ENCODE peak calls at places on chromosome 5, in five cellular contexts. One of them, this sample, is unnamed.

GRCh38 chr5:62341783-62342475 is 35.9 kb downstream of the KIF2A start:
- DNase-seq in HCT116: no peak
- DNase-seq in fibroblast of lung: no peak
- DNase-seq in suprapubic skin: no peak
- DNase-seq in cardiac muscle cell: no peak
- DNase-seq in this sample: no peak

GRCh38 chr5:112691758-112692157 is 45.9 kb upstream of the APC start:
- DNase-seq in HCT116: no peak
- DNase-seq in fibroblast of lung: peak
- DNase-seq in suprapubic skin: no peak
- DNase-seq in cardiac muscle cell: no peak
- DNase-seq in this sample: no peak

GRCh38 chr5:1298723-1299510 is 4.0 kb upstream of the TERT start:
- DNase-seq in HCT116: no peak
- DNase-seq in fibroblast of lung: no peak
- DNase-seq in suprapubic skin: peak
- DNase-seq in cardiac muscle cell: no peak
- DNase-seq in this sample: no peak

GRCh38 chr5:89293849-89294248 is 410.9 kb upstream of the MEF2C start:
- DNase-seq in HCT116: no peak
- DNase-seq in fibroblast of lung: peak
- DNase-seq in suprapubic skin: no peak
- DNase-seq in cardiac muscle cell: no peak
- DNase-seq in this sample: no peak

GRCh38 chr5:132747693-132748440 is 641 bp downstream of the CCNI2 start:
- DNase-seq in HCT116: no peak
- DNase-seq in fibroblast of lung: no peak
- DNase-seq in suprapubic skin: no peak
- DNase-seq in cardiac muscle cell: peak
- DNase-seq in this sample: no peak

GRCh38 chr5:109354761-109355160 is 55.0 kb downstream of the PJA2 start:
- DNase-seq in HCT116: no peak
- DNase-seq in fibroblast of lung: no peak
- DNase-seq in suprapubic skin: no peak
- DNase-seq in cardiac muscle cell: peak
- DNase-seq in this sample: peak

GRCh38 chr5:38497946-38498345 is 58.5 kb downstream of the LIFR start:
- DNase-seq in HCT116: peak
- DNase-seq in fibroblast of lung: peak
- DNase-seq in suprapubic skin: no peak
- DNase-seq in cardiac muscle cell: no peak
- DNase-seq in this sample: peak

GRCh38 chr5:16372493-16372892 is 93.1 kb downstream of the ZNF622 start:
- DNase-seq in HCT116: no peak
- DNase-seq in fibroblast of lung: no peak
- DNase-seq in suprapubic skin: no peak
- DNase-seq in cardiac muscle cell: no peak
- DNase-seq in this sample: no peak

GRCh38 chr5:64161420-64161819 is 4.2 kb upstream of the RNF180 start:
- DNase-seq in HCT116: no peak
- DNase-seq in fibroblast of lung: no peak
- DNase-seq in suprapubic skin: no peak
- DNase-seq in cardiac muscle cell: no peak
- DNase-seq in this sample: no peak

DNA sequence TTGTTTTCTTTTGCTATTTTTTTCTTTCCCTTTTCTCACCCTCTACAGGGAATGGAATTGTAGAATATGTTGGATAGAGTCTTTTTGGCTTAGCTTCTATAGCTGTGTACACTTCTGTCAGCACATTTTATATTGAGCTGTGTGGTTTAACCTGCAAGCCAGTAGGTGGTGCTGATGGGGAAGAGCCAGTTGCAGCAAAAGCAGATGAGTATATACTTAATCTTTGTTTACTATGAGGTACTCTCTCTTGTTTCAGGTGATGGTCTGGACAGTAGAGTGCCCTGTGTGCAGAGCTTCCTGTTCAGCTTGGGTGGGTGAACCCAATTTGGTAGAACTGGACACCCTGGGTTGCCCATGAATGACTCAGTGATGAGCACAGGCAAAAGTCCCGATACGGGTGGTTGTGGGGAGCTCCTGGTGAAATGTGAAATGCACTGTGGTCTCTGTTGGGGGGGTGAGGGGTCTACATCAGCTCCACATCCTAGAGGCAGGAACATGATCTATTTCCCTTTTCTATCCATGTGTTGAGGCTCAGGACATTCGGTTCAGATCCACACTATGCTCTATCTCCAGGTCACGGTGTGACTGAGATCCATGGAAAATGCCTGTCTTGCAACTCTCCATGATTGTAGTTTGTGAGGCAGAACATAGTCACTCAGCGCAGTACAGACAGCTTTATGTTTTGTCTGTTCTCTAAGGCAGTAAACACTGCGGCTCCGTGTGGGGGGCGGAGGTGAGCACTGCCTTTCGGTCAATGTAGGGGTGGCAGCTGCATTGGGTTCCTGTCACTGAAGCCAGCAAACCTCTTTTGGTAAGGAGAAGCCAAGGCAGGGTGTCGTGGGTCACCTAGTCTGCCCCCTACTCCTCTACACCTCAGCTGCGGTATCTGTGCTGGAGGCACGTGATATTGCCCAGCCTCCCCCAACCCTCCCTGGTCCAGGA is 353.2 kb downstream of the PRR16 start:
- DNase-seq in HCT116: no peak
- DNase-seq in fibroblast of lung: peak
- DNase-seq in suprapubic skin: no peak
- DNase-seq in cardiac muscle cell: peak
- DNase-seq in this sample: no peak
- H3K4me3 ChIP-seq in HCT116: no peak
- H3K4me3 ChIP-seq in fibroblast of lung: no peak
- H3K4me3 ChIP-seq in suprapubic skin: no peak
- H3K4me3 ChIP-seq in cardiac muscle cell: no peak
- H3K4me3 ChIP-seq in this sample: no peak

DNA sequence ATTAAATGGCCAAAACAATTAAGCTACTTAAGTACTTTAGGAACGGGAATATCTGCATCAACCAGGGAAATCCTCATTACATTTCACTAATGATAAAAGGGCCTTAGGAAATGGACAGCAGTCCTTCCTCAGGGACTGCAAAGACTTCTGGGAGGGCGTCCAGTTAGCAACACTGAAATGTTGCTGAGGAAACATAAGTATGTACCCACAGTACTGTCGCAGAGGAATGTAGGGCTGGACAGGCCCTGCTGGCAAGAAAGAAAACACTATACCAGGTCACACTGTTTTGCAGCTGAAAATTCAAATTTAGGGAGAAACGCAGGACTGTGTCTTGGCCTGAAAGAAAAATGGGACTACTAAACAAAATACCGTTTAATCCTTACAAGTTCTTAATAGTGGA is 1.3 kb downstream of the C5orf15 start:
- DNase-seq in HCT116: no peak
- DNase-seq in fibroblast of lung: no peak
- DNase-seq in suprapubic skin: no peak
- DNase-seq in cardiac muscle cell: peak
- DNase-seq in this sample: no peak
- H3K4me3 ChIP-seq in HCT116: peak
- H3K4me3 ChIP-seq in fibroblast of lung: peak
- H3K4me3 ChIP-seq in suprapubic skin: peak
- H3K4me3 ChIP-seq in cardiac muscle cell: peak
- H3K4me3 ChIP-seq in this sample: no peak

GRCh38 chr5:179697108-179697507 is 1.7 kb upstream of the CANX start:
- DNase-seq in HCT116: no peak
- DNase-seq in fibroblast of lung: no peak
- DNase-seq in suprapubic skin: no peak
- DNase-seq in cardiac muscle cell: no peak
- DNase-seq in this sample: no peak

GRCh38 chr5:179700401-179700918 is 1.7 kb downstream of the CANX start:
- DNase-seq in HCT116: no peak
- DNase-seq in fibroblast of lung: peak
- DNase-seq in suprapubic skin: peak
- DNase-seq in cardiac muscle cell: peak
- DNase-seq in this sample: no peak

GRCh38 chr5:179699640-179700298 is 1.0 kb downstream of the CANX start:
- DNase-seq in HCT116: no peak
- DNase-seq in fibroblast of lung: peak
- DNase-seq in suprapubic skin: peak
- DNase-seq in cardiac muscle cell: no peak
- DNase-seq in this sample: peak

GRCh38 chr5:179697993-179698934 is 503 bp upstream of the CANX start:
- DNase-seq in HCT116: peak
- DNase-seq in fibroblast of lung: peak
- DNase-seq in suprapubic skin: peak
- DNase-seq in cardiac muscle cell: peak
- DNase-seq in this sample: peak

DNA sequence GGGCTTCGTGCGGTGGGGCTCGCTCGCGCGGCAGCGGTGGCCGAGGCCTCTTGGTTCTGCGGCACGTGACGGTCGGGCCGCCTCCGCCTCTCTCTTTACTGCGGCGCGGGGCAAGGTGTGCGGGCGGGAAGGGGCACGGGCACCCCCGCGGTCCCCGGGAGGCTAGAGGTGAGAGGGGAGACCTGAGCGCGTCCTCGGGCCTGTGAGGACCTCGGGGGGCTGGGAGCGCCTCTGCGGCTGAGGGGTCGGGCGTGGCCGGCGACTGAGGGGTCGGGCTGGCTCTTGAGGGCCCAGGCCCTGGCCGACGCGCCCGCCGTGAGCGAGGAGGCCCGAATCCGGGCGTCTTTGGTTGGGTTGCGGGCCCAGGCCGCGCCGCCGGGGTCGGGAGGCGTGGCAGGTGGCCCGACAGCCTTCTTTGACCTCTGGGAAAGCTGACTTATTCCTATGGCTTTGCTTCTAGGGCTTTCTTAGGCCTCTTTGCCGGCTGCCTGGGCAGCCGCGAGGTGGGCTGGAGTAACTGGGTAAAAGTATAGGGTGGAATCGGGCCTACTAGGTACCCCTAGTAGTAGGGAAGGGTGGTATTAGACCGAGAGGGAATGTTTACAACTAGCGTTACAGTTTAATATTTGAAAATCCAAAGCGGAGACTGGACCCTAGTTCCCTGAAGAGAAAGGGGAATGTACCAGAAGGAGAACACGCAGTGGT is at the start of gene CANX:
- DNase-seq in HCT116: no peak
- DNase-seq in fibroblast of lung: no peak
- DNase-seq in suprapubic skin: no peak
- DNase-seq in cardiac muscle cell: no peak
- DNase-seq in this sample: no peak
- H3K4me3 ChIP-seq in HCT116: peak
- H3K4me3 ChIP-seq in fibroblast of lung: peak
- H3K4me3 ChIP-seq in suprapubic skin: peak
- H3K4me3 ChIP-seq in cardiac muscle cell: peak
- H3K4me3 ChIP-seq in this sample: peak

GRCh38 chr5:172642511-172642910 is 1.4 kb downstream of the NEURL1B start:
- DNase-seq in HCT116: no peak
- DNase-seq in fibroblast of lung: no peak
- DNase-seq in suprapubic skin: no peak
- DNase-seq in cardiac muscle cell: no peak
- DNase-seq in this sample: no peak
- H3K4me3 ChIP-seq in HCT116: no peak
- H3K4me3 ChIP-seq in fibroblast of lung: no peak
- H3K4me3 ChIP-seq in suprapubic skin: peak
- H3K4me3 ChIP-seq in cardiac muscle cell: peak
- H3K4me3 ChIP-seq in this sample: peak

GRCh38 chr5:32713396-32714381 is 2.6 kb downstream of the NPR3 start:
- DNase-seq in HCT116: no peak
- DNase-seq in fibroblast of lung: peak
- DNase-seq in suprapubic skin: no peak
- DNase-seq in cardiac muscle cell: peak
- DNase-seq in this sample: no peak
- H3K4me3 ChIP-seq in HCT116: no peak
- H3K4me3 ChIP-seq in fibroblast of lung: peak
- H3K4me3 ChIP-seq in suprapubic skin: peak
- H3K4me3 ChIP-seq in cardiac muscle cell: peak
- H3K4me3 ChIP-seq in this sample: no peak

DNA sequence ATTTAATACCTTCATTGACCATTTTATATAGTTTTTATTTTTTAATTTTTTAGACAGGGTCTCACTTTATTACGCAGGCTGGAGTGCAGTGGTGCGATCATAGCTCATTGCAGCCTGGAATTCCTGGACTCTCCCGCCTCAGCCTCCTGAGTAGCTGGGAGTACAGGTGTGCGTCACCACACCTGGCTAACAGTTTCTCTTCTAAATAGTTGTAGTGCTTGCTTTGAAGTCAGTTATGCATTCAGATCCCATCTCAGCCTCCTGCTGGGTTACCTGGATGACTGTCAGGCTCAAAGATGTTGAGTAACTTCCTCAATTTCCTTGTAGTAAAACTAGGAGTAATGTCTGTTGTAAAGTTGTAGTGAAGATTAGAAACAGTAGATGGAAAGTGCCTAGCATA is 21.4 kb downstream of the SNX18 start:
- DNase-seq in HCT116: no peak
- DNase-seq in fibroblast of lung: no peak
- DNase-seq in suprapubic skin: no peak
- DNase-seq in cardiac muscle cell: no peak
- DNase-seq in this sample: no peak
- H3K4me3 ChIP-seq in HCT116: no peak
- H3K4me3 ChIP-seq in fibroblast of lung: no peak
- H3K4me3 ChIP-seq in suprapubic skin: no peak
- H3K4me3 ChIP-seq in cardiac muscle cell: no peak
- H3K4me3 ChIP-seq in this sample: no peak

DNA sequence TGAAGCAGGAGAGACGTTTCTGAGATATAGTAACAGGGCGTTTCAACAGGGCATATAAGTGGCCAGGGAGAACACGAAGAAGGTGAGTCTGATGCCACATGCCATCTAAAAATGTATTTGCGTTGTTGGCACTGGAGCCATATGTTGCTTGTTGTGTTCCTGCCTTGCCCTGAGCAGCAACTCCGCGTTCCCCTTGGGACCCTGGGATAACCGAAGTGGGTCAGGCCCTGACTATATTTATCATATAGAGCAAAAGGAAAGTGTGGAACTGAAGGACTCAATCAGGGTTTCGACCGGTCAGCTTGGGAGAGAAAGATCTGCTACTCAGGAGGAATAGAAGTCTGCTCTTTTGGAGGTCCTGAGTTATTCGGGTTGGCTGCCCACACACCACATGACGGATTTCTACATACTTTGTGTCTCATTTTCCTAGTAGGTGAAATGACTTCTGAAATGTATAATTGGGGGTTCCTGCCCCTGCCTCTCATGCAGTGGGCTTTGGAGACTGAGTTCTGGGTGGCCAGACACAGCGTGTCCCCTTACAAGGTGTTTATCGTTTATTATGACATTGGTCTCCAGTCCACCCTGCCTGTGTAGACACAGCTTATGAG is 3.0 kb downstream of the STC2 start:
- DNase-seq in HCT116: no peak
- DNase-seq in fibroblast of lung: no peak
- DNase-seq in suprapubic skin: peak
- DNase-seq in cardiac muscle cell: no peak
- DNase-seq in this sample: no peak
- H3K4me3 ChIP-seq in HCT116: no peak
- H3K4me3 ChIP-seq in fibroblast of lung: peak
- H3K4me3 ChIP-seq in suprapubic skin: peak
- H3K4me3 ChIP-seq in cardiac muscle cell: no peak
- H3K4me3 ChIP-seq in this sample: peak

This sample was measured in SJCRH30.